ENCODE peak calls at places on chromosomes 4 and X, in four cellular contexts. One of them, this sample, is unnamed.

GRCh38 chrX:122770581-122770980 is 413.5 kb upstream of the GRIA3 start:
- DNase-seq in stromal cell of bone marrow: no peak
- DNase-seq in heart right ventricle: no peak
- DNase-seq in GM13976: no peak
- DNase-seq in this sample: no peak

GRCh38 chr4:139167774-139168444 is 9.1 kb downstream of the ELF2 start:
- DNase-seq in heart right ventricle: no peak
- DNase-seq in stromal cell of bone marrow: no peak
- DNase-seq in GM13976: peak
- DNase-seq in this sample: peak

GRCh38 chr4:57037982-57038604 is 59.4 kb downstream of the POLR2B start:
- DNase-seq in heart right ventricle: peak
- DNase-seq in GM13976: peak
- DNase-seq in stromal cell of bone marrow: no peak
- DNase-seq in this sample: peak

GRCh38 chrX:136055651-136056221 is 70.5 kb downstream of the SLC9A6 start:
- DNase-seq in GM13976: no peak
- DNase-seq in heart right ventricle: peak
- DNase-seq in stromal cell of bone marrow: peak
- DNase-seq in this sample: no peak

GRCh38 chrX:123884809-123885408 is 25.1 kb downstream of the XIAP start:
- DNase-seq in heart right ventricle: peak
- DNase-seq in GM13976: peak
- DNase-seq in stromal cell of bone marrow: no peak
- DNase-seq in this sample: peak

GRCh38 chr4:39658756-39659155 is 20.1 kb upstream of the SMIM14 start:
- DNase-seq in stromal cell of bone marrow: no peak
- DNase-seq in heart right ventricle: no peak
- DNase-seq in GM13976: no peak
- DNase-seq in this sample: no peak

GRCh38 chr4:89640620-89641366 is 196.2 kb downstream of the SNCA start:
- DNase-seq in GM13976: no peak
- DNase-seq in heart right ventricle: peak
- DNase-seq in stromal cell of bone marrow: peak
- DNase-seq in this sample: no peak

GRCh38 chr4:16045687-16046086 is 38.1 kb downstream of the PROM1 start:
- DNase-seq in heart right ventricle: no peak
- DNase-seq in stromal cell of bone marrow: no peak
- DNase-seq in GM13976: no peak
- DNase-seq in this sample: no peak

GRCh38 chr4:155742310-155743015 is 16.4 kb upstream of the GUCY1B1 start:
- DNase-seq in heart right ventricle: no peak
- DNase-seq in stromal cell of bone marrow: no peak
- DNase-seq in GM13976: no peak
- DNase-seq in this sample: no peak

GRCh38 chrX:40109288-40110008 is 11.7 kb upstream of the BCOR start:
- DNase-seq in stromal cell of bone marrow: no peak
- DNase-seq in heart right ventricle: peak
- DNase-seq in GM13976: no peak
- DNase-seq in this sample: peak

GRCh38 chrX:29652484-29652883 is 562.9 kb upstream of the MAGEB2 start:
- DNase-seq in heart right ventricle: no peak
- DNase-seq in GM13976: no peak
- DNase-seq in stromal cell of bone marrow: no peak
- DNase-seq in this sample: no peak

GRCh38 chr4:178395798-178396197 is 953.6 kb upstream of the AGA start:
- DNase-seq in stromal cell of bone marrow: no peak
- DNase-seq in heart right ventricle: no peak
- DNase-seq in GM13976: no peak
- DNase-seq in this sample: no peak

GRCh38 chr4:74490736-74491135 is 45.8 kb downstream of the AREG start:
- DNase-seq in stromal cell of bone marrow: no peak
- DNase-seq in GM13976: no peak
- DNase-seq in heart right ventricle: no peak
- DNase-seq in this sample: no peak

GRCh38 chr4:112516401-112517066 is 554 bp upstream of the NEUROG2 start:
- DNase-seq in stromal cell of bone marrow: no peak
- DNase-seq in heart right ventricle: no peak
- DNase-seq in GM13976: peak
- DNase-seq in this sample: no peak

GRCh38 chrX:136258951-136259350 is 7.8 kb upstream of the MAP7D3 start:
- DNase-seq in heart right ventricle: no peak
- DNase-seq in GM13976: no peak
- DNase-seq in stromal cell of bone marrow: no peak
- DNase-seq in this sample: no peak

GRCh38 chr4:102169345-102169744 is 175.9 kb downstream of the SLC39A8 start:
- DNase-seq in heart right ventricle: no peak
- DNase-seq in GM13976: no peak
- DNase-seq in stromal cell of bone marrow: peak
- DNase-seq in this sample: no peak

GRCh38 chr4:157012296-157012695 is 40.7 kb upstream of the PDGFC start:
- DNase-seq in stromal cell of bone marrow: no peak
- DNase-seq in GM13976: no peak
- DNase-seq in heart right ventricle: no peak
- DNase-seq in this sample: no peak

GRCh38 chrX:68684291-68684918 is 36.9 kb downstream of the STARD8 start:
- DNase-seq in heart right ventricle: peak
- DNase-seq in GM13976: peak
- DNase-seq in stromal cell of bone marrow: no peak
- DNase-seq in this sample: peak